ENCODE peak calls at places on chromosomes 3 and 15, in eight cellular contexts. One of them, this sample, is unnamed.

GRCh38 chr15:100913961-100914360 is 5.2 kb upstream of the LRRK1 start:
- DNase-seq in astrocyte: no peak
- DNase-seq in heart left ventricle: no peak
- DNase-seq in IMR-90: no peak
- DNase-seq in OCI-LY7: no peak
- DNase-seq in psoas muscle: no peak
- DNase-seq in ovary: no peak
- DNase-seq in thyroid gland: no peak
- DNase-seq in this sample: no peak

GRCh38 chr3:124587053-124587408 is 143.2 kb upstream of the UMPS start:
- DNase-seq in thyroid gland: peak; percentile 66
- DNase-seq in heart left ventricle: no peak
- DNase-seq in IMR-90: no peak
- DNase-seq in astrocyte: peak; percentile 72
- DNase-seq in ovary: no peak
- DNase-seq in psoas muscle: no peak
- DNase-seq in OCI-LY7: no peak
- DNase-seq in this sample: no peak

GRCh38 chr3:106578911-106579310 is 710.1 kb upstream of the CBLB start:
- DNase-seq in heart left ventricle: no peak
- DNase-seq in ovary: no peak
- DNase-seq in thyroid gland: no peak
- DNase-seq in psoas muscle: no peak
- DNase-seq in OCI-LY7: no peak
- DNase-seq in IMR-90: peak; percentile 55
- DNase-seq in astrocyte: no peak
- DNase-seq in this sample: no peak

GRCh38 chr15:65374831-65375401 is 2.9 kb downstream of the IGDCC3 start:
- DNase-seq in psoas muscle: no peak
- DNase-seq in IMR-90: peak; percentile 31
- DNase-seq in thyroid gland: no peak
- DNase-seq in astrocyte: no peak
- DNase-seq in OCI-LY7: no peak
- DNase-seq in heart left ventricle: no peak
- DNase-seq in ovary: no peak
- DNase-seq in this sample: peak; percentile 15

GRCh38 chr3:127804141-127804540 is 18.2 kb downstream of the MGLL start:
- DNase-seq in psoas muscle: no peak
- DNase-seq in astrocyte: no peak
- DNase-seq in ovary: no peak
- DNase-seq in IMR-90: no peak
- DNase-seq in thyroid gland: no peak
- DNase-seq in OCI-LY7: no peak
- DNase-seq in heart left ventricle: no peak
- DNase-seq in this sample: no peak

GRCh38 chr3:50322386-50323091 is at the start of gene HYAL2:
- DNase-seq in heart left ventricle: peak; percentile 85
- DNase-seq in psoas muscle: peak; percentile 62
- DNase-seq in ovary: peak; percentile 90
- DNase-seq in OCI-LY7: no peak
- DNase-seq in IMR-90: no peak
- DNase-seq in astrocyte: no peak
- DNase-seq in thyroid gland: no peak
- DNase-seq in this sample: peak; percentile 60

GRCh38 chr3:66035763-66036477 is 2.8 kb downstream of the MAGI1 start:
- DNase-seq in IMR-90: no peak
- DNase-seq in psoas muscle: no peak
- DNase-seq in OCI-LY7: no peak
- DNase-seq in heart left ventricle: no peak
- DNase-seq in astrocyte: peak; percentile 70
- DNase-seq in ovary: no peak
- DNase-seq in thyroid gland: no peak
- DNase-seq in this sample: no peak

GRCh38 chr3:116139607-116140006 is 305.7 kb downstream of the LSAMP start:
- DNase-seq in ovary: no peak
- DNase-seq in psoas muscle: no peak
- DNase-seq in astrocyte: no peak
- DNase-seq in heart left ventricle: no peak
- DNase-seq in OCI-LY7: no peak
- DNase-seq in thyroid gland: no peak
- DNase-seq in IMR-90: peak; percentile 26
- DNase-seq in this sample: no peak

GRCh38 chr3:34206996-34207395 is 408.6 kb downstream of the PDCD6IP start:
- DNase-seq in OCI-LY7: no peak
- DNase-seq in psoas muscle: no peak
- DNase-seq in IMR-90: peak; percentile 0
- DNase-seq in astrocyte: peak; percentile 65
- DNase-seq in thyroid gland: no peak
- DNase-seq in heart left ventricle: no peak
- DNase-seq in ovary: no peak
- DNase-seq in this sample: no peak

GRCh38 chr15:31333820-31334219 is 7.2 kb downstream of the KLF13 start:
- DNase-seq in psoas muscle: no peak
- DNase-seq in thyroid gland: no peak
- DNase-seq in astrocyte: no peak
- DNase-seq in ovary: no peak
- DNase-seq in OCI-LY7: no peak
- DNase-seq in IMR-90: no peak
- DNase-seq in heart left ventricle: no peak
- DNase-seq in this sample: no peak

GRCh38 chr15:43918717-43919116 is 91.9 kb downstream of the WDR76 start:
- DNase-seq in thyroid gland: no peak
- DNase-seq in psoas muscle: no peak
- DNase-seq in ovary: no peak
- DNase-seq in IMR-90: no peak
- DNase-seq in astrocyte: no peak
- DNase-seq in OCI-LY7: no peak
- DNase-seq in heart left ventricle: no peak
- DNase-seq in this sample: no peak

GRCh38 chr15:59410448-59410896 is 27.5 kb upstream of the FAM81A start:
- DNase-seq in heart left ventricle: no peak
- DNase-seq in thyroid gland: peak; percentile 9
- DNase-seq in ovary: no peak
- DNase-seq in astrocyte: peak; percentile 10
- DNase-seq in OCI-LY7: peak; percentile 55
- DNase-seq in psoas muscle: no peak
- DNase-seq in IMR-90: no peak
- DNase-seq in this sample: peak; percentile 58

GRCh38 chr3:193869221-193870201 is 266.4 kb upstream of the HES1 start:
- DNase-seq in astrocyte: peak; percentile 91
- DNase-seq in ovary: no peak
- DNase-seq in psoas muscle: peak; percentile 46
- DNase-seq in OCI-LY7: no peak
- DNase-seq in thyroid gland: no peak
- DNase-seq in IMR-90: peak; percentile 91
- DNase-seq in heart left ventricle: peak; percentile 57
- DNase-seq in this sample: no peak

GRCh38 chr3:16888785-16889607 is 4.2 kb downstream of the PLCL2 start:
- DNase-seq in psoas muscle: no peak
- DNase-seq in ovary: no peak
- DNase-seq in astrocyte: no peak
- DNase-seq in heart left ventricle: no peak
- DNase-seq in thyroid gland: no peak
- DNase-seq in OCI-LY7: peak; percentile 80
- DNase-seq in IMR-90: no peak
- DNase-seq in this sample: no peak

GRCh38 chr3:164514576-164514975 is 563.7 kb downstream of the SI start:
- DNase-seq in ovary: no peak
- DNase-seq in psoas muscle: no peak
- DNase-seq in IMR-90: no peak
- DNase-seq in OCI-LY7: no peak
- DNase-seq in thyroid gland: no peak
- DNase-seq in astrocyte: no peak
- DNase-seq in heart left ventricle: no peak
- DNase-seq in this sample: no peak

GRCh38 chr3:82163907-82164520 is 402.6 kb upstream of the GBE1 start:
- DNase-seq in heart left ventricle: no peak
- DNase-seq in IMR-90: peak; percentile 18
- DNase-seq in OCI-LY7: peak; percentile 19
- DNase-seq in psoas muscle: no peak
- DNase-seq in thyroid gland: no peak
- DNase-seq in astrocyte: no peak
- DNase-seq in ovary: no peak
- DNase-seq in this sample: no peak

GRCh38 chr3:3366391-3366790 is 186.9 kb upstream of the CRBN start:
- DNase-seq in ovary: no peak
- DNase-seq in IMR-90: no peak
- DNase-seq in psoas muscle: no peak
- DNase-seq in heart left ventricle: peak; percentile 20
- DNase-seq in astrocyte: no peak
- DNase-seq in OCI-LY7: no peak
- DNase-seq in thyroid gland: peak; percentile 2
- DNase-seq in this sample: no peak

GRCh38 chr15:101483476-101483875 is 6.0 kb downstream of the PCSK6 start:
- DNase-seq in psoas muscle: no peak
- DNase-seq in astrocyte: no peak
- DNase-seq in thyroid gland: no peak
- DNase-seq in OCI-LY7: no peak
- DNase-seq in heart left ventricle: no peak
- DNase-seq in ovary: no peak
- DNase-seq in IMR-90: no peak
- DNase-seq in this sample: no peak

GRCh38 chr3:43223670-43224364 is 62.5 kb upstream of the SNRK start:
- DNase-seq in IMR-90: peak; percentile 27
- DNase-seq in psoas muscle: no peak
- DNase-seq in thyroid gland: no peak
- DNase-seq in ovary: no peak
- DNase-seq in astrocyte: no peak
- DNase-seq in OCI-LY7: peak; percentile 4
- DNase-seq in heart left ventricle: no peak
- DNase-seq in this sample: no peak

GRCh38 chr15:35439291-35439690 is 106.7 kb downstream of the DPH6 start:
- DNase-seq in thyroid gland: no peak
- DNase-seq in heart left ventricle: no peak
- DNase-seq in psoas muscle: no peak
- DNase-seq in ovary: no peak
- DNase-seq in IMR-90: peak; percentile 88
- DNase-seq in astrocyte: peak; percentile 81
- DNase-seq in OCI-LY7: no peak
- DNase-seq in this sample: no peak

GRCh38 chr3:100982710-100983109 is 10.5 kb downstream of the ABI3BP start:
- DNase-seq in IMR-90: peak; percentile 58
- DNase-seq in astrocyte: peak; percentile 49
- DNase-seq in OCI-LY7: no peak
- DNase-seq in heart left ventricle: peak; percentile 60
- DNase-seq in ovary: peak; percentile 72
- DNase-seq in thyroid gland: peak; percentile 90
- DNase-seq in psoas muscle: peak; percentile 59
- DNase-seq in this sample: no peak

GRCh38 chr3:133662256-133662773 is 574 bp upstream of the TOPBP1 start:
- DNase-seq in ovary: no peak
- DNase-seq in thyroid gland: peak; percentile 4
- DNase-seq in OCI-LY7: peak; percentile 51
- DNase-seq in heart left ventricle: no peak
- DNase-seq in astrocyte: peak; percentile 36
- DNase-seq in IMR-90: peak; percentile 27
- DNase-seq in psoas muscle: no peak
- DNase-seq in this sample: no peak

GRCh38 chr3:138460536-138461205 is 26.3 kb downstream of the ESYT3 start:
- DNase-seq in heart left ventricle: no peak
- DNase-seq in ovary: no peak
- DNase-seq in astrocyte: no peak
- DNase-seq in OCI-LY7: no peak
- DNase-seq in IMR-90: no peak
- DNase-seq in psoas muscle: no peak
- DNase-seq in thyroid gland: peak; percentile 45
- DNase-seq in this sample: no peak

GRCh38 chr3:140552898-140553297 is 125.0 kb upstream of the TRIM42 start:
- DNase-seq in OCI-LY7: no peak
- DNase-seq in thyroid gland: no peak
- DNase-seq in IMR-90: no peak
- DNase-seq in psoas muscle: no peak
- DNase-seq in astrocyte: peak; percentile 22
- DNase-seq in heart left ventricle: no peak
- DNase-seq in ovary: no peak
- DNase-seq in this sample: no peak

GRCh38 chr3:44477312-44478030 is at the start of gene ZNF445:
- DNase-seq in psoas muscle: peak; percentile 83
- DNase-seq in OCI-LY7: peak; percentile 67
- DNase-seq in thyroid gland: peak; percentile 71
- DNase-seq in ovary: peak; percentile 72
- DNase-seq in heart left ventricle: peak; percentile 85
- DNase-seq in IMR-90: peak; percentile 74
- DNase-seq in astrocyte: peak; percentile 66
- DNase-seq in this sample: peak; percentile 71

GRCh38 chr15:29139540-29140459 is 129.8 kb downstream of the NSMCE3 start:
- DNase-seq in heart left ventricle: no peak
- DNase-seq in IMR-90: peak; percentile 24
- DNase-seq in astrocyte: no peak
- DNase-seq in psoas muscle: peak; percentile 19
- DNase-seq in ovary: no peak
- DNase-seq in thyroid gland: peak; percentile 60
- DNase-seq in OCI-LY7: peak; percentile 43
- DNase-seq in this sample: no peak
- H3K9me3 ChIP-seq in heart left ventricle: no peaks in the 10 kb centered on the region
- H3K9me3 ChIP-seq in IMR-90: no peaks in the 10 kb centered on the region
- H3K9me3 ChIP-seq in astrocyte: no peaks in the 10 kb centered on the region
- H3K9me3 ChIP-seq in psoas muscle: no peaks in the 10 kb centered on the region
- H3K9me3 ChIP-seq in ovary: no peaks in the 10 kb centered on the region
- H3K9me3 ChIP-seq in thyroid gland: no peaks in the 10 kb centered on the region
- H3K9me3 ChIP-seq in OCI-LY7: no peaks in the 10 kb centered on the region
- H3K9me3 ChIP-seq in this sample: no peaks in the 10 kb centered on the region

GRCh38 chr3:188158731-188159355 is 4.9 kb downstream of the LPP start:
- DNase-seq in ovary: no peak
- DNase-seq in heart left ventricle: no peak
- DNase-seq in OCI-LY7: no peak
- DNase-seq in astrocyte: no peak
- DNase-seq in thyroid gland: no peak
- DNase-seq in psoas muscle: no peak
- DNase-seq in IMR-90: no peak
- DNase-seq in this sample: no peak
- H3K4me3 ChIP-seq in ovary: no peak overlapping the region
- H3K4me3 ChIP-seq in heart left ventricle: no peak overlapping the region
- H3K4me3 ChIP-seq in OCI-LY7: no peak overlapping the region
- H3K4me3 ChIP-seq in astrocyte: no peak overlapping the region
- H3K4me3 ChIP-seq in thyroid gland: no peak overlapping the region
- H3K4me3 ChIP-seq in psoas muscle: peak overlapping the region; percentile 17
- H3K4me3 ChIP-seq in IMR-90: no peak overlapping the region
- H3K4me3 ChIP-seq in this sample: no peak overlapping the region

DNA sequence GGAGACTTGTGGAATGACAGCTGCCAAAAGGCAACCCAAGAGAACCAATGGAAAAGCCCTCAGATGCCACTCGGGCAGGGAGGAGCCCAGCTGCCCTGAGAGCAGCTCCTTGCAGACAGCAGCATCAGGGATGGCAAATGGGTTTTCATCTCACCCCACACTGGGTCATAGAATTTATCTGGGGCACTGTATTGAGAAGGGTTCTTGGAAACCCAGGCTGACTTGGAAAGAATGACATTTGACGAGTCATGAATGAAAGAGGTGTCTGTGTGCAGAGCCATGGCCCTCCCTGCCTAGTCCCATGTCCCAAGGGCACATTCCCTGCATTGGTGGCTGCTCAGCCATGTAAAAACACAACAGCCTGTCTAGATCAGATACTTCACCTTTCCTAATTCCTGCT is 157.9 kb upstream of the BHLHE40 start:
- DNase-seq in IMR-90: no peak
- DNase-seq in psoas muscle: no peak
- DNase-seq in astrocyte: no peak
- DNase-seq in OCI-LY7: no peak
- DNase-seq in thyroid gland: peak; percentile 78
- DNase-seq in heart left ventricle: no peak
- DNase-seq in ovary: no peak
- DNase-seq in this sample: no peak
- H3K4me1 ChIP-seq in IMR-90: no peaks in the 10 kb centered on the region
- H3K4me1 ChIP-seq in psoas muscle: peaks cover 33% of the 10 kb centered on the region
- H3K4me1 ChIP-seq in astrocyte: peaks cover 20% of the 10 kb centered on the region
- H3K4me1 ChIP-seq in OCI-LY7: no peaks in the 10 kb centered on the region
- H3K4me1 ChIP-seq in thyroid gland: peaks cover 58% of the 10 kb centered on the region
- H3K4me1 ChIP-seq in heart left ventricle: peaks cover 21% of the 10 kb centered on the region
- H3K4me1 ChIP-seq in ovary: no peaks in the 10 kb centered on the region
- H3K4me1 ChIP-seq in this sample: peaks cover 24% of the 10 kb centered on the region

GRCh38 chr3:39125837-39126500 is 18.5 kb downstream of the TTC21A start:
- DNase-seq in heart left ventricle: no peak
- DNase-seq in ovary: no peak
- DNase-seq in OCI-LY7: no peak
- DNase-seq in IMR-90: peak; percentile 39
- DNase-seq in psoas muscle: no peak
- DNase-seq in thyroid gland: no peak
- DNase-seq in astrocyte: no peak
- DNase-seq in this sample: no peak
- H3K9me3 ChIP-seq in heart left ventricle: no peaks in the 10 kb centered on the region
- H3K9me3 ChIP-seq in ovary: no peaks in the 10 kb centered on the region
- H3K9me3 ChIP-seq in OCI-LY7: no peaks in the 10 kb centered on the region
- H3K9me3 ChIP-seq in IMR-90: no peaks in the 10 kb centered on the region
- H3K9me3 ChIP-seq in psoas muscle: no peaks in the 10 kb centered on the region
- H3K9me3 ChIP-seq in thyroid gland: no peaks in the 10 kb centered on the region
- H3K9me3 ChIP-seq in astrocyte: no peaks in the 10 kb centered on the region
- H3K9me3 ChIP-seq in this sample: no peaks in the 10 kb centered on the region